ENCODE peak calls at places on chromosomes 5 and 9, in five cellular contexts. L is HCT116, G is uterus, X is ovary, F is testis. P is an unnamed sample.

GRCh38 chr5:62011072-62011664 is 294.8 kb upstream of the KIF2A start:
- DNase-seq in L (no peak), G (no peak), X (no peak), F (no peak), P (no peak)

GRCh38 chr5:128596071-128596470 is 58.0 kb upstream of the FBN2 start:
- DNase-seq in L (no peak), G (no peak), X (no peak), F (no peak), P (no peak)

GRCh38 chr9:105141448-105142101 is 102.9 kb upstream of the SLC44A1 start:
- DNase-seq in L (no peak), G (no peak), X (no peak), F (no peak), P (no peak)

GRCh38 chr5:175728316-175728715 is 70.4 kb downstream of the HRH2 start:
- DNase-seq in L (no peak), G (no peak), X (no peak), F (no peak), P (no peak)

GRCh38 chr9:85248514-85249312 is 493.0 kb downstream of the AGTPBP1 start:
- DNase-seq in L (no peak), G (no peak), X (no peak), F (no peak), P (peak; percentile 72)

GRCh38 chr5:145568581-145568980 is 266.6 kb downstream of the PRELID2 start:
- DNase-seq in L (no peak), G (no peak), X (no peak), F (no peak), P (no peak)

GRCh38 chr9:131260751-131261452 is 15.4 kb downstream of the FAM78A start:
- DNase-seq in L (no peak), G (no peak), X (no peak), F (no peak), P (no peak)

GRCh38 chr5:144369001-144369400 is 198.3 kb downstream of the KCTD16 start:
- DNase-seq in L (no peak), G (no peak), X (no peak), F (no peak), P (no peak)

GRCh38 chr5:82525626-82526025 is 247.5 kb upstream of the RPS23 start:
- DNase-seq in L (no peak), G (no peak), X (no peak), F (no peak), P (no peak)

GRCh38 chr9:109244179-109245132 is 76.4 kb downstream of the EPB41L4B start:
- DNase-seq in L (peak; percentile 52), G (peak; percentile 46), X (peak; percentile 80), F (peak; percentile 85), P (peak; percentile 92)

GRCh38 chr5:142600092-142600491 is 85.8 kb downstream of the FGF1 start:
- DNase-seq in L (no peak), G (no peak), X (no peak), F (no peak), P (no peak)

GRCh38 chr5:11791777-11792176 is 112.5 kb downstream of the CTNND2 start:
- DNase-seq in L (no peak), G (no peak), X (no peak), F (no peak), P (no peak)

GRCh38 chr5:20974423-20974822 is 986.4 kb upstream of the CDH18 start:
- DNase-seq in L (no peak), G (no peak), X (no peak), F (no peak), P (no peak)

GRCh38 chr5:163569284-163569683 is 63.9 kb downstream of the MAT2B start:
- DNase-seq in L (no peak), G (no peak), X (no peak), F (no peak), P (no peak)

GRCh38 chr5:84436866-84437265 is 52.2 kb upstream of the EDIL3 start:
- DNase-seq in L (no peak), G (no peak), X (no peak), F (no peak), P (no peak)

GRCh38 chr9:86202338-86202882 is 57.0 kb downstream of the C9orf153 start:
- DNase-seq in L (peak; percentile 27), G (no peak), X (no peak), F (peak; percentile 23), P (peak; percentile 63)

GRCh38 chr9:79387091-79387490 is 184.7 kb upstream of the TLE4 start:
- DNase-seq in L (no peak), G (no peak), X (no peak), F (no peak), P (no peak)

GRCh38 chr5:51685399-51685798 is 302.2 kb downstream of the ISL1 start:
- DNase-seq in L (no peak), G (no peak), X (no peak), F (no peak), P (no peak)

GRCh38 chr5:107668933-107669542 is 1.7 kb downstream of the EFNA5 start:
- DNase-seq in L (no peak), G (no peak), X (no peak), F (peak; percentile 37), P (peak; percentile 76)

GRCh38 chr9:109046346-109046745 is 33.0 kb upstream of the CTNNAL1 start:
- DNase-seq in L (no peak), G (no peak), X (no peak), F (no peak), P (no peak)

GRCh38 chr5:146906803-146907202 is 28.2 kb upstream of the PPP2R2B start:
- DNase-seq in L (peak; percentile 24), G (no peak), X (no peak), F (peak; percentile 18), P (peak; percentile 94)

GRCh38 chr5:37735649-37736347 is 104.0 kb downstream of the GDNF start:
- DNase-seq in L (no peak), G (no peak), X (no peak), F (no peak), P (no peak)

GRCh38 chr9:113267911-113268563 is 7.3 kb downstream of the CDC26 start:
- DNase-seq in L (no peak), G (no peak), X (no peak), F (no peak), P (no peak)

GRCh38 chr5:107389130-107389553 is 281.6 kb downstream of the EFNA5 start:
- DNase-seq in L (no peak), G (no peak), X (no peak), F (no peak), P (no peak)

GRCh38 chr5:146520731-146521130 is 4.7 kb upstream of the GPR151 start:
- DNase-seq in L (peak; percentile 2), G (no peak), X (no peak), F (no peak), P (no peak)

GRCh38 chr5:6759401-6759800 is 46.2 kb downstream of the TENT4A start:
- DNase-seq in L (no peak), G (no peak), X (no peak), F (no peak), P (peak; percentile 74)

GRCh38 chr5:119071573-119071874 is 637 bp downstream of the DMXL1 start:
- DNase-seq in L (no peak), G (no peak), X (no peak), F (no peak), P (no peak)

GRCh38 chr5:41924526-41924871 is 582 bp upstream of the FBXO4 start:
- DNase-seq in L (no peak), G (no peak), X (no peak), F (no peak), P (no peak)

GRCh38 chr5:41927604-41928003 is 2.5 kb downstream of the FBXO4 start:
- DNase-seq in L (no peak), G (no peak), X (no peak), F (no peak), P (no peak)

GRCh38 chr5:41921874-41922273 is 3.2 kb upstream of the FBXO4 start:
- DNase-seq in L (no peak), G (no peak), X (no peak), F (no peak), P (no peak)

GRCh38 chr5:41925555-41925946 is 470 bp downstream of the FBXO4 start:
- DNase-seq in L (no peak), G (peak; percentile 31), X (peak; percentile 58), F (peak; percentile 52), P (no peak)

GRCh38 chr5:41924872-41925554 is at the start of gene FBXO4:
- DNase-seq in L (peak; percentile 61), G (peak; percentile 75), X (peak; percentile 83), F (peak; percentile 88), P (peak; percentile 82)
- TF ChIP-seq CTCF in L (peak; percentile 24), G (peak; percentile 53), X (peak; percentile 57), F (peak; percentile 19), P (peak; percentile 69)

DNA sequence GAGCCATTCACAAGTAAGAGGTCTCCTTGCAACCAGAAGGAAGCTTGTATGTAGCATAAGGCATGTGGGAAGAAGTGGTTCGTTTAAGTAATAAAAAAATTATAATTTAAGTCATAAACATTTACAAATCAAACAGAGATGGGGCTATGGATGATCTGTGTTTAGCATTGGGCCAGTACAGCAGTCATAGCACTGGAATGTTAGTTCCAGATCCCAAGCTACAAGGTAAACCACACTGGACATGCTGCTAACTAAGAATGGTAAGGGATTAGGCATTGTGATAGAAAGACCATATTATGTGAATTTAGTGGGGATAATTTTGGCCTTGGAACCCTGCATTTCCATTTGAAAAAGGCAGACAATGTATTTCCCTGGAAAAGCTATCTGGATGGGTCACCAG is 170.4 kb upstream of the KCNN2 start:
- DNase-seq in L (no peak), G (no peak), X (no peak), F (no peak), P (no peak)
- H3K27ac ChIP-seq in L (no peak overlapping the region), G (no peak overlapping the region), X (no peak overlapping the region), F (no peak overlapping the region), P (no peak overlapping the region)

DNA sequence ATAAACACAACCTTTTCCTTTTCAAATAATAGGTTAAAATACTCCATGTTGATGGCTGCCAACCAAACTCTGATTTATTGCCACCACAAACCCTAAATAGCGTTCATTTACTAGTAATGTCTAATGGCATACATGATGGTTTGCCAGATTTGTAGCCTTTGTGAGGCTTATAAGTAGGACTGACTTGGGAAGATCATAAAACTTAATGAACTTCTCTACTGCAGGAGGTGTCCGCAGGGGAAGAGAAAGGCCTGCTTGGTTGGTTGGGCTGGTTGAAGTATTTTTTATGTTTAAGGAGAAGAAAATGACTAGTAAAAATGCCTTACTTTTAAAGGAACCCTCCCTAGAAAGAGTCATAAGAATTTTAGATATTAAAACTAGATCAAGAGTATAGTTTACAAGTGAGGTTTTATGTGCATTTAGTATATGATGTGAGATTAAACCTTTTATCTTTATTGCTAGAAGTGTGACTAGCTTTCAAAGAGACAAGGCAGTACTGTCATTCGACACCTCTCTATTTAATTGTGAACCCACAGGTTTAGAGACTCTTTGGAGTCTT is 5.0 kb downstream of the PBX3 start:
- DNase-seq in L (no peak), G (no peak), X (no peak), F (no peak), P (no peak)
- H3K4me1 ChIP-seq in L (peaks cover 18% of the 10 kb centered on the region), G (no peaks in the 10 kb centered on the region), X (peaks cover 5% of the 10 kb centered on the region), F (peaks cover 8% of the 10 kb centered on the region), P (peaks cover 12% of the 10 kb centered on the region)

DNA sequence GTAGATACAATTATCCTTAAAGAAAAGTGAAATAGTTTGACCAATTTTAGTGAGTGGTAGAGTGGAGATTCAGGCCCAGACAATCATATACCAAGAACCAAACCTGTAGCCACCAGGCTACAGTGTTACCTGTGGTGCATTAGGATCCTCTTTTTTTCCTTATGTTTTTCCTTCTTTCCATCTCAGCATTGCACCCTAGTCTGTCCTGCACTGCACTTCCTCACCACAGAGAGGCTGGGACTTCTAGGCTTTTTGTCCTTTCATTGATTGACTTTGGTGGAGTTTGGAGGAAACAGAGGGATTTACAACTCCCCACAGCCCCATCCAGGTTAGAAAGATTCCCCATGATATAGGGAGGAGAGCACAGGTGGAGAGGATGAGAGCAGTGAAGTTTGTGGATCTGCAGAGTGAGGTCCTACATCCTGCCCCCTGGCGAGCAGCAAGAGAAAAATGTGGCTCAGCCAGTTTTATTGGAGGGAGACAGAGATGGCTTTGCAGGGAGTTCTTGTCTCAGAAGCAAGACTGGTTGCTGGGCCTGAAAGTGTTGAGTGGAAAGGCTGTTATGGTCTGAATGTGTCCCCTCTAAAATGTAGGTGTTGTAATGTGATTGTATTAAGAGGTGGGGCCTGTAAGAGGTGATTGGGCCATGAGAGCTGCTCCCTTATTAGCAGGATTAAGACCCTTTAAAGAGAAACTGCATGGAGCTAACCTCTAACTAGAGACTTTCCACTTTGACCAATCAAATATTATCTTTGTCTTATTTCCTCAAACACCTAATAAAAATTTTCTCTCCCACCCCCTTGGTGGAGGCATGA is 36.2 kb downstream of the KIF4B start:
- DNase-seq in L (peak; percentile 7), G (no peak), X (no peak), F (no peak), P (peak; percentile 84)
- TF ChIP-seq CTCF in L (peak; percentile 31), G (no peak), X (no peak), F (no peak), P (peak; percentile 78)

P was measured in endodermal cell.